ENCODE peak calls at places on chromosomes 1 and 21, in seven cellular contexts. One of them, this sample, is unnamed. For H3K27me3 and H3K4me1, the result is how much of the 10 kb centered on the place peaks cover.

GRCh38 chr1:209246660-209247059 is 336.9 kb upstream of the CAMK1G start:
- DNase-seq in HepG2: no peak
- DNase-seq in H1: no peak
- DNase-seq in GM12878: no peak
- DNase-seq in Panc1: peak
- DNase-seq in SK-N-SH: no peak
- DNase-seq in K562: no peak
- DNase-seq in this sample: no peak

GRCh38 chr1:190365283-190365682 is 112.4 kb downstream of the BRINP3 start:
- DNase-seq in H1: no peak
- DNase-seq in Panc1: no peak
- DNase-seq in HepG2: no peak
- DNase-seq in SK-N-SH: no peak
- DNase-seq in K562: no peak
- DNase-seq in GM12878: no peak
- DNase-seq in this sample: no peak

GRCh38 chr1:245687129-245687635 is 532.4 kb downstream of the KIF26B start:
- DNase-seq in HepG2: no peak
- DNase-seq in K562: no peak
- DNase-seq in H1: no peak
- DNase-seq in GM12878: no peak
- DNase-seq in Panc1: no peak
- DNase-seq in SK-N-SH: no peak
- DNase-seq in this sample: no peak

GRCh38 chr1:8133190-8133589 is 107.1 kb upstream of the ERRFI1 start:
- DNase-seq in H1: no peak
- DNase-seq in K562: no peak
- DNase-seq in GM12878: no peak
- DNase-seq in SK-N-SH: no peak
- DNase-seq in Panc1: no peak
- DNase-seq in HepG2: no peak
- DNase-seq in this sample: no peak

GRCh38 chr21:37536616-37537278 is 170.2 kb downstream of the DYRK1A start:
- DNase-seq in SK-N-SH: no peak
- DNase-seq in HepG2: no peak
- DNase-seq in GM12878: no peak
- DNase-seq in K562: no peak
- DNase-seq in Panc1: no peak
- DNase-seq in H1: no peak
- DNase-seq in this sample: no peak

GRCh38 chr1:36351222-36351977 is 28.0 kb upstream of the EVA1B start:
- DNase-seq in SK-N-SH: peak
- DNase-seq in K562: no peak
- DNase-seq in H1: no peak
- DNase-seq in HepG2: no peak
- DNase-seq in Panc1: no peak
- DNase-seq in GM12878: no peak
- DNase-seq in this sample: peak

GRCh38 chr1:170929412-170929834 is 5.9 kb upstream of the MROH9 start:
- DNase-seq in HepG2: no peak
- DNase-seq in SK-N-SH: no peak
- DNase-seq in H1: no peak
- DNase-seq in Panc1: no peak
- DNase-seq in K562: no peak
- DNase-seq in GM12878: no peak
- DNase-seq in this sample: no peak

GRCh38 chr1:40651138-40651857 is 14.2 kb downstream of the RIMS3 start:
- DNase-seq in GM12878: no peak
- DNase-seq in K562: peak
- DNase-seq in H1: no peak
- DNase-seq in SK-N-SH: no peak
- DNase-seq in HepG2: no peak
- DNase-seq in Panc1: no peak
- DNase-seq in this sample: no peak

GRCh38 chr1:161945306-161945705 is 78.4 kb downstream of the OLFML2B start:
- DNase-seq in K562: no peak
- DNase-seq in HepG2: no peak
- DNase-seq in SK-N-SH: no peak
- DNase-seq in Panc1: no peak
- DNase-seq in H1: no peak
- DNase-seq in GM12878: no peak
- DNase-seq in this sample: no peak

GRCh38 chr1:46521417-46521816 is 30.0 kb downstream of the KNCN start:
- DNase-seq in H1: no peak
- DNase-seq in HepG2: no peak
- DNase-seq in Panc1: no peak
- DNase-seq in GM12878: no peak
- DNase-seq in SK-N-SH: no peak
- DNase-seq in K562: no peak
- DNase-seq in this sample: no peak

GRCh38 chr21:26388731-26389231 is 184.3 kb downstream of the CYYR1 start:
- DNase-seq in Panc1: peak
- DNase-seq in GM12878: no peak
- DNase-seq in K562: no peak
- DNase-seq in HepG2: no peak
- DNase-seq in H1: no peak
- DNase-seq in SK-N-SH: peak
- DNase-seq in this sample: no peak

GRCh38 chr1:19620786-19621185 is 23.3 kb upstream of the NBL1 start:
- DNase-seq in H1: no peak
- DNase-seq in Panc1: no peak
- DNase-seq in K562: no peak
- DNase-seq in HepG2: no peak
- DNase-seq in SK-N-SH: no peak
- DNase-seq in GM12878: no peak
- DNase-seq in this sample: no peak

GRCh38 chr1:2969011-2969869 is 52.0 kb upstream of the ACTRT2 start:
- DNase-seq in SK-N-SH: no peak
- DNase-seq in H1: no peak
- DNase-seq in HepG2: no peak
- DNase-seq in Panc1: no peak
- DNase-seq in K562: no peak
- DNase-seq in GM12878: no peak
- DNase-seq in this sample: no peak

GRCh38 chr1:32639489-32640075 is 10.8 kb downstream of the ZBTB8OS start:
- DNase-seq in GM12878: no peak
- DNase-seq in Panc1: no peak
- DNase-seq in H1: no peak
- DNase-seq in HepG2: no peak
- DNase-seq in K562: no peak
- DNase-seq in SK-N-SH: no peak
- DNase-seq in this sample: no peak

GRCh38 chr21:28818663-28819278 is 173.9 kb downstream of the LTN1 start:
- DNase-seq in GM12878: no peak
- DNase-seq in Panc1: no peak
- DNase-seq in H1: no peak
- DNase-seq in SK-N-SH: no peak
- DNase-seq in HepG2: no peak
- DNase-seq in K562: no peak
- DNase-seq in this sample: no peak

GRCh38 chr1:67427947-67428346 is 2.3 kb downstream of the SERBP1 start:
- DNase-seq in H1: no peak
- DNase-seq in HepG2: no peak
- DNase-seq in GM12878: no peak
- DNase-seq in Panc1: no peak
- DNase-seq in K562: no peak
- DNase-seq in SK-N-SH: no peak
- DNase-seq in this sample: no peak

GRCh38 chr1:245098924-245099323 is 55.9 kb upstream of the KIF26B start:
- DNase-seq in HepG2: no peak
- DNase-seq in H1: no peak
- DNase-seq in Panc1: no peak
- DNase-seq in SK-N-SH: no peak
- DNase-seq in GM12878: no peak
- DNase-seq in K562: no peak
- DNase-seq in this sample: no peak

GRCh38 chr1:33392639-33393038 is 38.3 kb downstream of the PHC2 start:
- DNase-seq in H1: no peak
- DNase-seq in GM12878: no peak
- DNase-seq in K562: peak
- DNase-seq in HepG2: no peak
- DNase-seq in Panc1: no peak
- DNase-seq in SK-N-SH: peak
- DNase-seq in this sample: no peak

GRCh38 chr1:146012703-146013565 is 8.6 kb downstream of the HJV start:
- DNase-seq in GM12878: no peak
- DNase-seq in H1: no peak
- DNase-seq in SK-N-SH: peak
- DNase-seq in Panc1: peak
- DNase-seq in K562: peak
- DNase-seq in HepG2: peak
- DNase-seq in this sample: peak

GRCh38 chr1:40690919-40691537 is 476 bp upstream of the NFYC start:
- DNase-seq in SK-N-SH: no peak
- DNase-seq in GM12878: no peak
- DNase-seq in K562: no peak
- DNase-seq in HepG2: no peak
- DNase-seq in H1: no peak
- DNase-seq in Panc1: no peak
- DNase-seq in this sample: no peak

GRCh38 chr21:43192501-43193081 is 23.8 kb downstream of the CRYAA start:
- DNase-seq in HepG2: no peak
- DNase-seq in H1: no peak
- DNase-seq in GM12878: no peak
- DNase-seq in Panc1: no peak
- DNase-seq in K562: no peak
- DNase-seq in SK-N-SH: no peak
- DNase-seq in this sample: no peak

GRCh38 chr1:1664941-1665814 is 6.4 kb upstream of the CDK11B start:
- DNase-seq in GM12878: no peak
- DNase-seq in K562: no peak
- DNase-seq in H1: no peak
- DNase-seq in HepG2: no peak
- DNase-seq in SK-N-SH: peak
- DNase-seq in Panc1: no peak
- DNase-seq in this sample: no peak

GRCh38 chr21:31161157-31161556 is 122.9 kb upstream of the KRTAP19-8 start:
- DNase-seq in K562: no peak
- DNase-seq in HepG2: no peak
- DNase-seq in SK-N-SH: peak
- DNase-seq in H1: no peak
- DNase-seq in Panc1: no peak
- DNase-seq in GM12878: no peak
- DNase-seq in this sample: no peak

GRCh38 chr1:4928186-4928585 is 273.8 kb downstream of the AJAP1 start:
- DNase-seq in GM12878: no peak
- DNase-seq in K562: no peak
- DNase-seq in Panc1: no peak
- DNase-seq in HepG2: no peak
- DNase-seq in H1: no peak
- DNase-seq in SK-N-SH: no peak
- DNase-seq in this sample: no peak

GRCh38 chr1:110319332-110320167 is 19.6 kb upstream of the RBM15 start:
- DNase-seq in GM12878: no peak
- DNase-seq in K562: no peak
- DNase-seq in SK-N-SH: no peak
- DNase-seq in HepG2: no peak
- DNase-seq in Panc1: no peak
- DNase-seq in H1: no peak
- DNase-seq in this sample: no peak

GRCh38 chr21:44372616-44373015 is 19.2 kb downstream of the TRPM2 start:
- DNase-seq in H1: no peak
- DNase-seq in HepG2: no peak
- DNase-seq in Panc1: no peak
- DNase-seq in SK-N-SH: no peak
- DNase-seq in GM12878: no peak
- DNase-seq in K562: no peak
- DNase-seq in this sample: no peak
- H3K27me3 ChIP-seq in H1: under half
- H3K27me3 ChIP-seq in HepG2: under half
- H3K27me3 ChIP-seq in Panc1: under half
- H3K27me3 ChIP-seq in SK-N-SH: half or more
- H3K27me3 ChIP-seq in GM12878: under half
- H3K27me3 ChIP-seq in K562: half or more
- H3K27me3 ChIP-seq in this sample: under half

GRCh38 chr1:11541956-11542355 is 63.0 kb downstream of the DISP3 start:
- DNase-seq in H1: no peak
- DNase-seq in SK-N-SH: no peak
- DNase-seq in GM12878: no peak
- DNase-seq in K562: no peak
- DNase-seq in HepG2: no peak
- DNase-seq in Panc1: no peak
- DNase-seq in this sample: no peak

GRCh38 chr1:11545793-11546192 is 66.8 kb downstream of the DISP3 start:
- DNase-seq in K562: no peak
- DNase-seq in SK-N-SH: no peak
- DNase-seq in HepG2: no peak
- DNase-seq in H1: no peak
- DNase-seq in Panc1: no peak
- DNase-seq in GM12878: no peak
- DNase-seq in this sample: no peak

GRCh38 chr1:11541236-11541635 is 62.3 kb downstream of the DISP3 start:
- DNase-seq in SK-N-SH: no peak
- DNase-seq in H1: no peak
- DNase-seq in GM12878: no peak
- DNase-seq in Panc1: no peak
- DNase-seq in K562: no peak
- DNase-seq in HepG2: no peak
- DNase-seq in this sample: no peak

GRCh38 chr1:11543392-11543791 is 64.4 kb downstream of the DISP3 start:
- DNase-seq in Panc1: no peak
- DNase-seq in H1: no peak
- DNase-seq in SK-N-SH: no peak
- DNase-seq in GM12878: no peak
- DNase-seq in HepG2: no peak
- DNase-seq in K562: no peak
- DNase-seq in this sample: no peak

DNA sequence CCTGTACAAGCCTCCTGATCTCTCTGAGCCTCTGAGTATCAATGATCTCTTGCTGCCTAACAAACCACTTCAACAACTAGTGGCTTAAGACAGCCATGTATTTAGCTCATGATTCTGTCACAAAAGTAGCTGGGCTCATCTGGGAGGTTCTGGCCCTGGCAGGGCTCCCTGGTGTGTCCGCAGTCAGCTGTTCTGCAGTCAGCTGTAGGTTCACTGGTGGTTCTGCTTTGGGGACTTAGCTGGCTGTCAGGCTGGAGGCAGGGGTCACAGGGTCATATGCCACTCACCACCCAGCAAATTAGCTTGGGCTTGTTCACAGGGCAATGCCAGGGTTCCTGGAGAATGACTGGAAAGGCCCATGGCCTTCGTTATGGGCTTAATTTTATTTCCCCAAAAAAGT is 64.8 kb downstream of the DISP3 start:
- DNase-seq in H1: no peak
- DNase-seq in SK-N-SH: no peak
- DNase-seq in Panc1: no peak
- DNase-seq in GM12878: no peak
- DNase-seq in K562: no peak
- DNase-seq in HepG2: no peak
- DNase-seq in this sample: no peak
- H3K4me1 ChIP-seq in H1: under half
- H3K4me1 ChIP-seq in SK-N-SH: under half
- H3K4me1 ChIP-seq in Panc1: under half
- H3K4me1 ChIP-seq in GM12878: under half
- H3K4me1 ChIP-seq in K562: under half
- H3K4me1 ChIP-seq in HepG2: under half
- H3K4me1 ChIP-seq in this sample: under half

GRCh38 chr1:113073457-113073950 is 506 bp downstream of the LRIG2 start:
- DNase-seq in SK-N-SH: peak
- DNase-seq in HepG2: peak
- DNase-seq in GM12878: no peak
- DNase-seq in K562: peak
- DNase-seq in H1: no peak
- DNase-seq in Panc1: no peak
- DNase-seq in this sample: no peak
- TF ChIP-seq SIN3A in SK-N-SH: no peak
- TF ChIP-seq SIN3A in HepG2: no peak
- TF ChIP-seq SIN3A in GM12878: no peak
- TF ChIP-seq SIN3A in K562: no peak
- TF ChIP-seq SIN3A in H1: peak
- TF ChIP-seq SIN3A in Panc1: no peak
- TF ChIP-seq SIN3A in this sample: peak

GRCh38 chr1:64172458-64172983 is 30.9 kb upstream of the UBE2U start:
- DNase-seq in HepG2: peak
- DNase-seq in H1: no peak
- DNase-seq in K562: no peak
- DNase-seq in Panc1: no peak
- DNase-seq in SK-N-SH: peak
- DNase-seq in GM12878: no peak
- DNase-seq in this sample: no peak
- H3K27me3 ChIP-seq in HepG2: under half
- H3K27me3 ChIP-seq in H1: under half
- H3K27me3 ChIP-seq in K562: under half
- H3K27me3 ChIP-seq in Panc1: under half
- H3K27me3 ChIP-seq in SK-N-SH: under half
- H3K27me3 ChIP-seq in GM12878: under half
- H3K27me3 ChIP-seq in this sample: under half